ENCODE peak calls at places on chromosomes 12 and 14, in four cellular contexts. J is H1, X is GM12878, F is K562. Y is an unnamed sample.

GRCh38 chr14:96167224-96168148 is 37.2 kb upstream of the BDKRB2 start:
- DNase-seq in F (no peak), X (no peak), J (no peak), Y (no peak)

GRCh38 chr12:104048162-104048561 is 1.8 kb downstream of the GLT8D2 start:
- DNase-seq in J (no peak), F (no peak), X (no peak), Y (no peak)

GRCh38 chr12:1093166-1093751 is 102.2 kb downstream of the ERC1 start:
- DNase-seq in F (peak), X (no peak), J (no peak), Y (peak)

GRCh38 chr14:56810850-56811595 is 744 bp upstream of the OTX2 start:
- DNase-seq in J (no peak), X (no peak), F (no peak), Y (no peak)

GRCh38 chr12:131176926-131177325 is 223.2 kb downstream of the ADGRD1 start:
- DNase-seq in J (no peak), F (no peak), X (no peak), Y (no peak)

GRCh38 chr14:64725360-64725815 is 21.2 kb downstream of the PLEKHG3 start:
- DNase-seq in F (no peak), J (no peak), X (no peak), Y (no peak)

GRCh38 chr14:24804813-24805212 is 170.8 kb upstream of the GZMB start:
- DNase-seq in J (no peak), F (no peak), X (no peak), Y (peak)

GRCh38 chr12:110917467-110917866 is 2.9 kb downstream of the MYL2 start:
- DNase-seq in X (no peak), J (no peak), F (no peak), Y (peak)

GRCh38 chr14:69270795-69271708 is 11.1 kb downstream of the GALNT16 start:
- DNase-seq in J (no peak), X (no peak), F (no peak), Y (no peak)

GRCh38 chr14:64554551-64554950 is 4.8 kb downstream of the PPP1R36 start:
- DNase-seq in F (no peak), J (no peak), X (no peak), Y (no peak)

GRCh38 chr14:75495882-75496281 is 26.4 kb upstream of the BATF start:
- DNase-seq in F (peak), X (no peak), J (no peak), Y (no peak)

GRCh38 chr12:130447655-130447965 is 109.9 kb downstream of the PIWIL1 start:
- DNase-seq in J (no peak), F (no peak), X (no peak), Y (no peak)

GRCh38 chr12:34402899-34403705 is 380.8 kb downstream of the ALG10 start:
- DNase-seq in J (no peak), F (no peak), X (no peak), Y (no peak)

GRCh38 chr12:52837781-52838736 is 3.9 kb upstream of the KRT79 start:
- DNase-seq in X (no peak), J (no peak), F (no peak), Y (no peak)

GRCh38 chr14:69046468-69046867 is 67.4 kb upstream of the ACTN1 start:
- DNase-seq in F (no peak), J (no peak), X (no peak), Y (no peak)

GRCh38 chr12:28360253-28360652 is 170.0 kb downstream of the CCDC91 start:
- DNase-seq in J (no peak), X (no peak), F (no peak), Y (no peak)

GRCh38 chr14:37824936-37825698 is 229.7 kb downstream of the TTC6 start:
- DNase-seq in X (no peak), J (no peak), F (no peak), Y (no peak)

GRCh38 chr14:97976861-97977260 is 1179.7 kb downstream of the VRK1 start:
- DNase-seq in X (no peak), F (no peak), J (no peak), Y (no peak)

GRCh38 chr14:93114068-93114710 is 1.5 kb downstream of the ITPK1 start:
- DNase-seq in F (no peak), J (no peak), X (no peak), Y (no peak)

GRCh38 chr12:129179941-129180340 is 326.7 kb downstream of the GLT1D1 start:
- DNase-seq in F (no peak), X (no peak), J (no peak), Y (no peak)
- H2AFZ ChIP-seq in F (no peak), X (no peak), J (no peak), Y (no peak)

GRCh38 chr12:120093336-120093591 is 23.3 kb downstream of the RAB35 start:
- DNase-seq in X (no peak), J (no peak), F (no peak), Y (no peak)

GRCh38 chr12:120094485-120094884 is 22.1 kb downstream of the RAB35 start:
- DNase-seq in X (no peak), J (no peak), F (no peak), Y (no peak)

GRCh38 chr12:120093592-120094355 is 22.8 kb downstream of the RAB35 start:
- DNase-seq in X (no peak), F (peak), J (no peak), Y (no peak)

GRCh38 chr12:120091371-120092090 is 25.0 kb downstream of the RAB35 start:
- DNase-seq in F (no peak), J (no peak), X (no peak), Y (no peak)

GRCh38 chr12:120092531-120093335 is 23.8 kb downstream of the RAB35 start:
- DNase-seq in J (no peak), X (no peak), F (no peak), Y (peak)
- TF ChIP-seq CBX5 in J (no peak), X (no peak), F (no peak), Y (no peak)

GRCh38 chr14:20801726-20802125 is 918 bp downstream of the RNASE1 start:
- DNase-seq in F (peak), X (no peak), J (no peak), Y (no peak)
- H2AFZ ChIP-seq in F (peak), X (no peak), J (no peak), Y (no peak)

GRCh38 chr14:77426396-77426795 is 3.1 kb upstream of the NOXRED1 start:
- DNase-seq in J (no peak), X (no peak), F (no peak), Y (no peak)

GRCh38 chr14:77423423-77423822 is at the start of gene NOXRED1:
- DNase-seq in J (no peak), X (no peak), F (no peak), Y (no peak)

GRCh38 chr14:77421241-77421640 is 2.1 kb downstream of the NOXRED1 start:
- DNase-seq in J (no peak), X (no peak), F (no peak), Y (no peak)

GRCh38 chr14:77424862-77425261 is 1.5 kb upstream of the NOXRED1 start:
- DNase-seq in J (no peak), F (no peak), X (no peak), Y (no peak)
- TF ChIP-seq CBX5 in J (no peak), F (no peak), X (no peak), Y (no peak)

DNA sequence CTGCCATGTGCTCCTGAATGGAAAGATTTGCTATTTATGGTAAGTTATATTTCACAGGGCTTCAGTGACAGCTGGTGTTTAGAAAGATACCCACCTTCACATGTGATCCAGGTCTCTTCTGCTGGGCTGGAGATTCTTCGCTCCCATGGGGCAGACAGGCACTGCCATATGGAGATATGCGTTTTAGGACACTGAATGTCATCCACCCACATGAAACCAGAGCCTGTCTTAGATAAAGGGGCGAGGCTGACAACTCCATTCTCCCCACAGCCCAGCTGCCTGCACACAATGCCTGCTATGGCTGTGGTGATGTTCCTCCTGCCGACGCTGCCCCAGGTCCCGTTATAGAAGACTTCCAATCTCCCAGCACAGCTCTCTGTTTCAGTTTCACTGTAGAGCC is 69.4 kb downstream of the ACSM4 start:
- DNase-seq in J (no peak), F (peak), X (no peak), Y (no peak)
- H2AFZ ChIP-seq in J (no peak), F (peak), X (no peak), Y (no peak)

DNA sequence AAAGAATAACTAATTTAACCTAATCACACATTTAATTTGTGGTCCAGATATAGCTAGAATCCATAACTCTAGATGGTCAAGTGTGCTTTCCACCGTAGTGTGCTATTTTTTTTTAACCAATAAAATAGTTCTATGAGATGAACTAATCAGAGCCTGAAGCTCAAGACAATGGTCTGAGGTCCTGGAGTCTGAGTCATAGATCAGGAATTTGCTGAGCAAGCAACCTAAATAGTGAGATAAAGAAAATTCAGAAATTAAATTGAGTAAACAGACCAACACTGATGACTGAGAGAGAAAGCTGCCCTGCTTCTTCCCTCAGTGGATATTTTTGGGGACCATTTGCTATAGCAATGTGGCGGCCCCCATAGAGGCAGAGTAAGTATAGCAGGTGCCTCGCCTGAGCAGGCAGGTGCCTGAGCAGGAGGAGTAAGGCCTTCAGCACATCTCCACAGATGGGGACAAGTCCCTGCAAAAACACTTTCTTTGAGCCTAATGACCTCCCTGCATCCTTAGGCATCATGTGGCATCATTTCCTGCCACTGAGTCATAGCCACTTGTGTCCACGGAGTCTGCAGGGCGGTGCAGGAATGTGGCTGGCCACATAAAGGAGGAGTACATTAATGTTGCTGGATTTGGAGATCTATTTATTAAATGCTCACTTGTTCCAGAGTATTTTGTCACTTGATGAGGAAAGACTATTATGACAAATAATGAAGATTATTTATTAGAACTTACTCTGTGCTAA is 13.9 kb upstream of the CLEC4E start:
- DNase-seq in F (no peak), J (no peak), X (no peak), Y (no peak)
- TF ChIP-seq CBX5 in F (no peak), J (no peak), X (no peak), Y (no peak)

DNA sequence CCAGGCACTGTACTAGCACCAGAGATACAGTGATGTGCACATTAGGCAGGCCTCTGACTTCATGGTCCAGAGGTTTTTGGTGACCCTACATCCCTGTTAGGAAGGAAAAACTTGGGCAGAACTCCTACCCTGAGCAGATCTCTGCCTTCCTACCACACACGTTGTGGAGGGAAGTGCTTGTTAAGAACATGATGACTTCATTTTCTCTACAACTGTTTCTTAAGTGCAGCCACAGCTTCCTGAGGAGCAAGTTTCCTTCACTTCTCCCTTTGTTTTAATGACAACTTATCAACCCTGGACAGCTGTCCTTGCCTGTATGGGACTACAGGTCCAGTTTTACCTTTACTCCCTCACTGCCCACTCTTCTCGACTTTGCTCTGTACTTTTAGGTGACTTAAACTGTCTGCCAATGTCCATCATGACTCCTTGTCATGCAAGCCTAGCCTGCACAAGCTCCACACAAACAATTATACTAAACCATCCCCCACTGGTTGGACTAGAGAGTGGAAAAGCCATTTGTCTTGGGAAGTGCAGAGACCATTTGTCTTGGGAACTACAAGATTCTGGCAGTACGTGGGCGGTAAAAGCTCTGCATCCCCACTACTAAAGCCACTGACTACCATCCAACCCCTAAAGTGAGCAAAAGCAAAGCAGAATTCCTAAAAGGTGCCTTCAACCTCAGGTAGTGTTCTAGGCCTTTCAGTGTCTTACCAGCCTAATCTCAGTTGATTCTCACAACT is 359.8 kb downstream of the EGLN3 start:
- DNase-seq in F (no peak), X (no peak), J (no peak), Y (no peak)
- H2AFZ ChIP-seq in F (no peak), X (no peak), J (no peak), Y (no peak)